ENCODE peak calls at places on chromosomes 2 and 18, in ten cellular contexts. One of them, this sample, is unnamed.

GRCh38 chr2:182372661-182373060 is 54.2 kb downstream of the PDE1A start:
- DNase-seq in K562: no peak
- DNase-seq in thyroid gland: no peak
- DNase-seq in ascending aorta: no peak
- DNase-seq in Calu3: peak
- DNase-seq in progenitor cell of endocrine pancreas: no peak
- DNase-seq in GM13976: no peak
- DNase-seq in fibroblast of lung: peak
- DNase-seq in BE2C: no peak
- DNase-seq in omental fat pad: no peak
- DNase-seq in this sample: no peak

GRCh38 chr18:21763846-21764646 is 23.5 kb downstream of the MIB1 start:
- DNase-seq in K562: no peak
- DNase-seq in thyroid gland: no peak
- DNase-seq in ascending aorta: no peak
- DNase-seq in Calu3: no peak
- DNase-seq in progenitor cell of endocrine pancreas: no peak
- DNase-seq in GM13976: no peak
- DNase-seq in fibroblast of lung: no peak
- DNase-seq in BE2C: no peak
- DNase-seq in omental fat pad: no peak
- DNase-seq in this sample: no peak

GRCh38 chr2:217900010-217900779 is 102.6 kb downstream of the TNS1 start:
- DNase-seq in K562: no peak
- DNase-seq in thyroid gland: no peak
- DNase-seq in ascending aorta: no peak
- DNase-seq in Calu3: no peak
- DNase-seq in progenitor cell of endocrine pancreas: no peak
- DNase-seq in GM13976: no peak
- DNase-seq in fibroblast of lung: no peak
- DNase-seq in BE2C: no peak
- DNase-seq in omental fat pad: no peak
- DNase-seq in this sample: no peak

GRCh38 chr2:233208382-233209116 is 42.9 kb upstream of the ATG16L1 start:
- DNase-seq in K562: no peak
- DNase-seq in thyroid gland: no peak
- DNase-seq in ascending aorta: no peak
- DNase-seq in Calu3: peak
- DNase-seq in progenitor cell of endocrine pancreas: no peak
- DNase-seq in GM13976: peak
- DNase-seq in fibroblast of lung: no peak
- DNase-seq in BE2C: no peak
- DNase-seq in omental fat pad: no peak
- DNase-seq in this sample: no peak

GRCh38 chr2:187541086-187542085 is 12.8 kb downstream of the TFPI start:
- DNase-seq in K562: no peak
- DNase-seq in thyroid gland: no peak
- DNase-seq in ascending aorta: no peak
- DNase-seq in Calu3: peak
- DNase-seq in progenitor cell of endocrine pancreas: no peak
- DNase-seq in GM13976: no peak
- DNase-seq in fibroblast of lung: peak
- DNase-seq in BE2C: no peak
- DNase-seq in omental fat pad: no peak
- DNase-seq in this sample: no peak

GRCh38 chr18:30211112-30211511 is 831.4 kb downstream of the DSC3 start:
- DNase-seq in K562: no peak
- DNase-seq in thyroid gland: no peak
- DNase-seq in ascending aorta: no peak
- DNase-seq in Calu3: no peak
- DNase-seq in progenitor cell of endocrine pancreas: no peak
- DNase-seq in GM13976: no peak
- DNase-seq in fibroblast of lung: no peak
- DNase-seq in BE2C: no peak
- DNase-seq in omental fat pad: no peak
- DNase-seq in this sample: no peak

GRCh38 chr2:236622660-236623059 is 53.0 kb downstream of the ACKR3 start:
- DNase-seq in K562: no peak
- DNase-seq in thyroid gland: no peak
- DNase-seq in ascending aorta: no peak
- DNase-seq in Calu3: no peak
- DNase-seq in progenitor cell of endocrine pancreas: no peak
- DNase-seq in GM13976: no peak
- DNase-seq in fibroblast of lung: no peak
- DNase-seq in BE2C: no peak
- DNase-seq in omental fat pad: no peak
- DNase-seq in this sample: no peak

GRCh38 chr2:66301073-66301766 is 133.7 kb upstream of the MEIS1 start:
- DNase-seq in K562: no peak
- DNase-seq in thyroid gland: peak
- DNase-seq in ascending aorta: peak
- DNase-seq in Calu3: no peak
- DNase-seq in progenitor cell of endocrine pancreas: no peak
- DNase-seq in GM13976: no peak
- DNase-seq in fibroblast of lung: peak
- DNase-seq in BE2C: no peak
- DNase-seq in omental fat pad: no peak
- DNase-seq in this sample: no peak

GRCh38 chr2:9462872-9463697 is 11.3 kb upstream of the IAH1 start:
- DNase-seq in K562: no peak
- DNase-seq in thyroid gland: no peak
- DNase-seq in ascending aorta: no peak
- DNase-seq in Calu3: no peak
- DNase-seq in progenitor cell of endocrine pancreas: no peak
- DNase-seq in GM13976: no peak
- DNase-seq in fibroblast of lung: no peak
- DNase-seq in BE2C: no peak
- DNase-seq in omental fat pad: no peak
- DNase-seq in this sample: no peak

GRCh38 chr18:59821983-59822382 is 77.8 kb upstream of the PMAIP1 start:
- DNase-seq in K562: no peak
- DNase-seq in thyroid gland: no peak
- DNase-seq in ascending aorta: no peak
- DNase-seq in Calu3: no peak
- DNase-seq in progenitor cell of endocrine pancreas: no peak
- DNase-seq in GM13976: no peak
- DNase-seq in fibroblast of lung: peak
- DNase-seq in BE2C: no peak
- DNase-seq in omental fat pad: no peak
- DNase-seq in this sample: no peak

GRCh38 chr18:59820663-59821062 is 79.1 kb upstream of the PMAIP1 start:
- DNase-seq in K562: no peak
- DNase-seq in thyroid gland: no peak
- DNase-seq in ascending aorta: no peak
- DNase-seq in Calu3: no peak
- DNase-seq in progenitor cell of endocrine pancreas: no peak
- DNase-seq in GM13976: no peak
- DNase-seq in fibroblast of lung: peak
- DNase-seq in BE2C: no peak
- DNase-seq in omental fat pad: no peak
- DNase-seq in this sample: no peak

GRCh38 chr18:59822612-59823275 is 77.1 kb upstream of the PMAIP1 start:
- DNase-seq in K562: no peak
- DNase-seq in thyroid gland: no peak
- DNase-seq in ascending aorta: no peak
- DNase-seq in Calu3: no peak
- DNase-seq in progenitor cell of endocrine pancreas: no peak
- DNase-seq in GM13976: no peak
- DNase-seq in fibroblast of lung: no peak
- DNase-seq in BE2C: no peak
- DNase-seq in omental fat pad: no peak
- DNase-seq in this sample: no peak

GRCh38 chr18:59818769-59819168 is 81.0 kb upstream of the PMAIP1 start:
- DNase-seq in K562: no peak
- DNase-seq in thyroid gland: no peak
- DNase-seq in ascending aorta: no peak
- DNase-seq in Calu3: no peak
- DNase-seq in progenitor cell of endocrine pancreas: no peak
- DNase-seq in GM13976: no peak
- DNase-seq in fibroblast of lung: no peak
- DNase-seq in BE2C: no peak
- DNase-seq in omental fat pad: no peak
- DNase-seq in this sample: no peak

GRCh38 chr18:59823611-59824195 is 76.1 kb upstream of the PMAIP1 start:
- DNase-seq in K562: peak
- DNase-seq in thyroid gland: peak
- DNase-seq in ascending aorta: no peak
- DNase-seq in Calu3: peak
- DNase-seq in progenitor cell of endocrine pancreas: peak
- DNase-seq in GM13976: peak
- DNase-seq in fibroblast of lung: peak
- DNase-seq in BE2C: peak
- DNase-seq in omental fat pad: peak
- DNase-seq in this sample: peak
- TF ChIP-seq CTCF in K562: peak
- TF ChIP-seq CTCF in thyroid gland: peak
- TF ChIP-seq CTCF in ascending aorta: peak
- TF ChIP-seq CTCF in Calu3: peak
- TF ChIP-seq CTCF in progenitor cell of endocrine pancreas: peak
- TF ChIP-seq CTCF in GM13976: peak
- TF ChIP-seq CTCF in fibroblast of lung: peak
- TF ChIP-seq CTCF in BE2C: peak
- TF ChIP-seq CTCF in omental fat pad: no peak
- TF ChIP-seq CTCF in this sample: peak

DNA sequence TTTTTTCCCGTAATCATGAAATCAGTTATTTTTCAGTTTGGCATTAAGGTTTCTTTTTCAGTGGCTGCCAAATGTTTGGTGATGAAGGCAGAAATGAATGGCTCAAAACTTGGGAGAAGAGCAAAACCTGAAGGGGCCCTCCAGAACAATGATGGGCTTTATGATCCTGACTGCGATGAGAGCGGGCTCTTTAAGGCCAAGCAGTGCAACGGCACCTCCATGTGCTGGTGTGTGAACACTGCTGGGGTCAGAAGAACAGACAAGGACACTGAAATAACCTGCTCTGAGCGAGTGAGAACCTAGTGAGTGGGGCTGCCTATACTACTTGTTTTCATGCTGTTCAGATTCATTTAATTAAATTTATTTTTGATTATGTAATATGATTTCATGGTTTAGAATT is 29.2 kb upstream of the MSH2 start:
- DNase-seq in K562: peak
- DNase-seq in thyroid gland: peak
- DNase-seq in ascending aorta: no peak
- DNase-seq in Calu3: peak
- DNase-seq in progenitor cell of endocrine pancreas: no peak
- DNase-seq in GM13976: no peak
- DNase-seq in fibroblast of lung: no peak
- DNase-seq in BE2C: peak
- DNase-seq in omental fat pad: no peak
- DNase-seq in this sample: peak
- TF ChIP-seq CTCF in K562: peak
- TF ChIP-seq CTCF in thyroid gland: peak
- TF ChIP-seq CTCF in ascending aorta: no peak
- TF ChIP-seq CTCF in Calu3: no peak
- TF ChIP-seq CTCF in progenitor cell of endocrine pancreas: peak
- TF ChIP-seq CTCF in GM13976: no peak
- TF ChIP-seq CTCF in fibroblast of lung: no peak
- TF ChIP-seq CTCF in BE2C: peak
- TF ChIP-seq CTCF in omental fat pad: no peak
- TF ChIP-seq CTCF in this sample: peak

GRCh38 chr18:25062720-25063119 is 289.2 kb downstream of the ZNF521 start:
- DNase-seq in K562: no peak
- DNase-seq in thyroid gland: no peak
- DNase-seq in ascending aorta: no peak
- DNase-seq in Calu3: no peak
- DNase-seq in progenitor cell of endocrine pancreas: no peak
- DNase-seq in GM13976: no peak
- DNase-seq in fibroblast of lung: no peak
- DNase-seq in BE2C: no peak
- DNase-seq in omental fat pad: no peak
- DNase-seq in this sample: no peak
- TF ChIP-seq CTCF in K562: peak
- TF ChIP-seq CTCF in thyroid gland: no peak
- TF ChIP-seq CTCF in ascending aorta: no peak
- TF ChIP-seq CTCF in Calu3: no peak
- TF ChIP-seq CTCF in progenitor cell of endocrine pancreas: peak
- TF ChIP-seq CTCF in GM13976: no peak
- TF ChIP-seq CTCF in fibroblast of lung: no peak
- TF ChIP-seq CTCF in BE2C: no peak
- TF ChIP-seq CTCF in omental fat pad: no peak
- TF ChIP-seq CTCF in this sample: no peak

DNA sequence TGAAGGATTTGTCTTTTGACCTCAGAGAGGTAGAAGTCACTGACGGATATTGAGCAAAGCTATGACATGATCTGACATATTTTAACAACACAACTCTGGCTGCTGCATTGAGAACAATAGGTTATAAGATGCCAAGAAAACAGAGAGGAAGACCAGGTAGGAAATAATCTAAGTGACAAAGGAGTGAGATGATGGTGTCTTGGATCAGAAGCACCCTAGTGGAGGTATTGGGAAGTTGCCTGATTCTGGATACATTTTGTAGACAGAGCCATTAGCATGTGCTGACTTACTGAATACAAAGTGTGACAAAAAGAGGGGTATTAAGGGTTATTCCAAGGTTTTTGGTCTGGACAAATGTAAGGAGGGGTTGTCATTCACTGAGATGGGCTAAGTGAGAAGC is 1438.1 kb downstream of the DPP10 start:
- DNase-seq in K562: no peak
- DNase-seq in thyroid gland: no peak
- DNase-seq in ascending aorta: no peak
- DNase-seq in Calu3: no peak
- DNase-seq in progenitor cell of endocrine pancreas: no peak
- DNase-seq in GM13976: no peak
- DNase-seq in fibroblast of lung: no peak
- DNase-seq in BE2C: no peak
- DNase-seq in omental fat pad: no peak
- DNase-seq in this sample: no peak
- TF ChIP-seq CTCF in K562: no peak
- TF ChIP-seq CTCF in thyroid gland: no peak
- TF ChIP-seq CTCF in ascending aorta: no peak
- TF ChIP-seq CTCF in Calu3: no peak
- TF ChIP-seq CTCF in progenitor cell of endocrine pancreas: peak
- TF ChIP-seq CTCF in GM13976: no peak
- TF ChIP-seq CTCF in fibroblast of lung: no peak
- TF ChIP-seq CTCF in BE2C: no peak
- TF ChIP-seq CTCF in omental fat pad: no peak
- TF ChIP-seq CTCF in this sample: peak

GRCh38 chr18:50614838-50615237 is 55.0 kb downstream of the MAPK4 start:
- DNase-seq in K562: no peak
- DNase-seq in thyroid gland: peak
- DNase-seq in ascending aorta: no peak
- DNase-seq in Calu3: peak
- DNase-seq in progenitor cell of endocrine pancreas: no peak
- DNase-seq in GM13976: no peak
- DNase-seq in fibroblast of lung: peak
- DNase-seq in BE2C: no peak
- DNase-seq in omental fat pad: no peak
- DNase-seq in this sample: no peak
- TF ChIP-seq CTCF in K562: no peak
- TF ChIP-seq CTCF in thyroid gland: no peak
- TF ChIP-seq CTCF in ascending aorta: no peak
- TF ChIP-seq CTCF in Calu3: no peak
- TF ChIP-seq CTCF in progenitor cell of endocrine pancreas: no peak
- TF ChIP-seq CTCF in GM13976: no peak
- TF ChIP-seq CTCF in fibroblast of lung: no peak
- TF ChIP-seq CTCF in BE2C: no peak
- TF ChIP-seq CTCF in omental fat pad: no peak
- TF ChIP-seq CTCF in this sample: no peak